ENCODE peak calls at places on chromosomes 13 and 19, in six cellular contexts. U is fibroblast of lung, R is hepatocyte, D is neural progenitor cell, P is endothelial cell of umbilical vein, S is OCI-LY7. L is an unnamed sample.

GRCh38 chr13:59261928-59262488 is 901.7 kb downstream of the DIAPH3 start:
- DNase-seq in U (no peak), R (peak; percentile 18), D (peak; percentile 61), P (peak; percentile 16), S (peak; percentile 0), L (no peak)

GRCh38 chr13:84439108-84439507 is 556.8 kb upstream of the SLITRK1 start:
- DNase-seq in U (peak; percentile 84), R (no peak), D (no peak), P (no peak), S (no peak), L (no peak)

GRCh38 chr19:42092350-42092749 is 16.4 kb downstream of the ZNF574 start:
- DNase-seq in U (no peak), R (no peak), D (no peak), P (peak; percentile 92), S (peak; percentile 46), L (peak; percentile 66)

GRCh38 chr19:12788682-12789097 is 2.6 kb upstream of the JUNB start:
- DNase-seq in U (no peak), R (peak; percentile 91), D (peak; percentile 70), P (peak; percentile 82), S (no peak), L (no peak)

GRCh38 chr19:14763497-14764145 is 14.7 kb downstream of the ADGRE2 start:
- DNase-seq in U (no peak), R (no peak), D (no peak), P (no peak), S (no peak), L (no peak)

GRCh38 chr19:11324079-11324661 is 15.3 kb downstream of the RAB3D start:
- DNase-seq in U (peak; percentile 90), R (peak; percentile 81), D (no peak), P (peak; percentile 70), S (peak; percentile 31), L (peak; percentile 91)

GRCh38 chr19:3389876-3390361 is 23.5 kb downstream of the NFIC start:
- DNase-seq in U (no peak), R (no peak), D (peak; percentile 73), P (no peak), S (no peak), L (no peak)

GRCh38 chr19:42281175-42282035 is 12.4 kb downstream of the CIC start:
- DNase-seq in U (peak; percentile 75), R (peak; percentile 81), D (peak; percentile 58), P (peak; percentile 72), S (peak; percentile 54), L (peak; percentile 32)

GRCh38 chr19:35509018-35509652 is 4.3 kb downstream of the DMKN start:
- DNase-seq in U (no peak), R (peak; percentile 87), D (peak; percentile 62), P (no peak), S (no peak), L (no peak)

GRCh38 chr19:10913716-10914340 is 14.6 kb downstream of the YIPF2 start:
- DNase-seq in U (no peak), R (no peak), D (no peak), P (no peak), S (no peak), L (no peak)

GRCh38 chr19:3176715-3177501 is 1.7 kb upstream of the S1PR4 start:
- DNase-seq in U (peak; percentile 73), R (peak; percentile 57), D (no peak), P (no peak), S (no peak), L (no peak)

GRCh38 chr13:38713046-38713445 is 26.2 kb downstream of the FREM2 start:
- DNase-seq in U (no peak), R (no peak), D (no peak), P (no peak), S (no peak), L (no peak)

GRCh38 chr19:52336117-52336811 is at the start of gene ZNF610:
- DNase-seq in U (peak; percentile 83), R (peak; percentile 96), D (peak; percentile 86), P (peak; percentile 85), S (peak; percentile 70), L (peak; percentile 96)

GRCh38 chr13:72820156-72820897 is 38.4 kb downstream of the PIBF1 start:
- DNase-seq in U (peak; percentile 95), R (peak; percentile 25), D (no peak), P (no peak), S (no peak), L (no peak)

GRCh38 chr13:40814803-40815202 is 25.4 kb downstream of the SLC25A15 start:
- DNase-seq in U (peak; percentile 3), R (no peak), D (no peak), P (no peak), S (no peak), L (no peak)

GRCh38 chr13:23760000-23760399 is 129.2 kb downstream of the MIPEP start:
- DNase-seq in U (no peak), R (no peak), D (no peak), P (no peak), S (no peak), L (no peak)

GRCh38 chr19:681029-681626 is 4.9 kb downstream of the FSTL3 start:
- DNase-seq in U (no peak), R (peak; percentile 95), D (peak; percentile 94), P (no peak), S (peak; percentile 93), L (no peak)

GRCh38 chr19:41298327-41298964 is 11.5 kb upstream of the CCDC97 start:
- DNase-seq in U (peak; percentile 77), R (peak; percentile 76), D (no peak), P (peak; percentile 59), S (no peak), L (no peak)

GRCh38 chr19:47230122-47230920 is 678 bp downstream of the BBC3 start:
- DNase-seq in U (peak; percentile 34), R (peak; percentile 77), D (peak; percentile 77), P (peak; percentile 61), S (peak; percentile 76), L (peak; percentile 81)

GRCh38 chr13:34675626-34676025 is 266.4 kb upstream of the NBEA start:
- DNase-seq in U (peak; percentile 37), R (no peak), D (no peak), P (no peak), S (no peak), L (no peak)

GRCh38 chr19:954672-955494 is 29.0 kb downstream of the ARID3A start:
- DNase-seq in U (no peak), R (peak; percentile 66), D (peak; percentile 63), P (no peak), S (no peak), L (no peak)

GRCh38 chr13:95652821-95653220 is 8.3 kb upstream of the DZIP1 start:
- DNase-seq in U (no peak), R (no peak), D (no peak), P (no peak), S (no peak), L (no peak)

GRCh38 chr19:33063356-33064116 is 1.2 kb downstream of the RHPN2 start:
- DNase-seq in U (peak; percentile 32), R (peak; percentile 60), D (peak; percentile 52), P (no peak), S (peak; percentile 13), L (no peak)

GRCh38 chr13:66689037-66689619 is 541.0 kb downstream of the PCDH9 start:
- DNase-seq in U (peak; percentile 10), R (no peak), D (peak; percentile 19), P (peak; percentile 10), S (peak; percentile 67), L (no peak)

GRCh38 chr19:41945135-41945766 is 13.9 kb downstream of the RABAC1 start:
- DNase-seq in U (no peak), R (no peak), D (no peak), P (no peak), S (peak; percentile 97), L (no peak)

GRCh38 chr19:53947624-53948023 is 15.1 kb upstream of the CACNG8 start:
- DNase-seq in U (no peak), R (no peak), D (peak; percentile 56), P (no peak), S (peak; percentile 4), L (no peak)

GRCh38 chr19:21482863-21483276 is 22.5 kb upstream of the ZNF429 start:
- DNase-seq in U (peak; percentile 24), R (peak; percentile 23), D (peak; percentile 26), P (peak; percentile 13), S (peak; percentile 44), L (peak; percentile 62)

GRCh38 chr13:30696278-30697176 is 38.8 kb upstream of the ALOX5AP start:
- DNase-seq in U (peak; percentile 55), R (no peak), D (no peak), P (no peak), S (peak; percentile 17), L (peak; percentile 50)

GRCh38 chr13:99281811-99282263 is 23.7 kb upstream of the GPR18 start:
- DNase-seq in U (no peak), R (no peak), D (no peak), P (no peak), S (no peak), L (no peak)

GRCh38 chr13:47066261-47066660 is 169.4 kb upstream of the HTR2A start:
- DNase-seq in U (peak; percentile 64), R (no peak), D (no peak), P (no peak), S (no peak), L (no peak)

GRCh38 chr19:28235606-28236125 is 977.3 kb downstream of the UQCRFS1 start:
- DNase-seq in U (peak; percentile 21), R (no peak), D (no peak), P (no peak), S (no peak), L (no peak)

DNA sequence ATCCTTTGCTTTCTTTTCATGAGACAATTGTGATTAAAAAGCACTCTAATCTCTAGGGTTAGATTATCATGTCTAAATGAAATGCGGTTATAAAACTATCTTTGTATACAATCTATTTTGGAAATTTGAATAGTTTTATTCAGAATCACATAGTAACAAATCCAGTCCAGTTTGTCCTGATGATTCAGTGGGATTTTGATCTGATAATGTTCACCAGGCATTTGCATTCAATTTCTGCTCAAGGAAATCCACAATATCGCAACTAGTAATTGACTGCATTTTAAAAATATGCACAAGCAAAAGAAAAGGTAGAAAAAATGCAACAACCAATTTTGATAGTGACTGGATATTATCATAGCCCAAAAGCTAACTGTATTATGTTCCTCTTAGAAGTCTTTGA is 63.8 kb downstream of the ITGBL1 start:
- DNase-seq in U (no peak), R (no peak), D (no peak), P (no peak), S (no peak), L (no peak)
- H3K79me2 ChIP-seq in U (peaks cover 4% of the 10 kb centered on the region), R (no peaks in the 10 kb centered on the region), D (no peaks in the 10 kb centered on the region), P (no peaks in the 10 kb centered on the region), S (no peaks in the 10 kb centered on the region), L (no peaks in the 10 kb centered on the region)

GRCh38 chr13:110305001-110305400 is 2.0 kb downstream of the COL4A1 start:
- DNase-seq in U (no peak), R (no peak), D (no peak), P (no peak), S (no peak), L (no peak)
- H3K79me2 ChIP-seq in U (peaks cover 82% of the 10 kb centered on the region), R (peaks cover 47% of the 10 kb centered on the region), D (peaks cover 79% of the 10 kb centered on the region), P (peaks cover 84% of the 10 kb centered on the region), S (no peaks in the 10 kb centered on the region), L (no peaks in the 10 kb centered on the region)

DNA sequence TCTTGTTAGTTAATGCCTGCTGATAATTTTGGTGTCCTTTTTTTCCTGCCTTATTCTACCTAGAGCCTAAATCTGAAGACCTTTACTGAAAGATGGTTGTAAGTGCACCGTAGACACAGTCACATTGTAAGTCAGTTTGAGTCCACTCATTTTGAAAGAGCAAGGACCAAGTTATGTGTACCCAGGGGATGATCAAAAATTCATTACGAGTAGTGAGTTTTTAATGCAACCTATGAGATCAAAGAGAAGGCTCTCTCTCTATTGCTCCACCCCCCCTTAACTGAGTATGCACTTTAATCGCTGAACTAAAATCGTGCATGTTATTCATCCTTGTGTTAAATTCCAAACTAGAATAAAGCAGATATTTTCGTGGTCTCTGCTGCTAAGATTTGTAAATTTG is 1.8 kb downstream of the RAP2A start:
- DNase-seq in U (peak; percentile 38), R (no peak), D (no peak), P (peak; percentile 23), S (peak; percentile 2), L (no peak)
- H3K79me2 ChIP-seq in U (peaks cover 37% of the 10 kb centered on the region), R (peaks cover 61% of the 10 kb centered on the region), D (peaks cover 72% of the 10 kb centered on the region), P (peaks cover 52% of the 10 kb centered on the region), S (peaks cover 28% of the 10 kb centered on the region), L (peaks cover 69% of the 10 kb centered on the region)

GRCh38 chr19:18915639-18916038 is 3.5 kb downstream of the COPE start:
- DNase-seq in U (peak; percentile 21), R (no peak), D (peak; percentile 69), P (peak; percentile 55), S (peak; percentile 41), L (peak; percentile 50)
- H3K79me2 ChIP-seq in U (peaks cover 51% of the 10 kb centered on the region), R (peaks cover 73% of the 10 kb centered on the region), D (peaks cover 59% of the 10 kb centered on the region), P (peaks cover 54% of the 10 kb centered on the region), S (peaks cover 42% of the 10 kb centered on the region), L (peaks cover 78% of the 10 kb centered on the region)